ENCODE peak calls at places on chromosomes 16 and 17, in eight cellular contexts. One of them, this sample, is unnamed.
A peak's percentile ranks its signal among the peaks of the same experiment; 100 is the strongest.

GRCh38 chr16:35142809-35143192 is 1683.4 kb downstream of the TP53TG3F start:
- DNase-seq in stimulated activated CD8-positive, alpha-beta memory T cell treated with anti-CD3 and anti-CD28 coated beads, Interleukin-7, amount 100 ng/mL, for 1 hour: no peak
- DNase-seq in hippocampal formation: no peak
- DNase-seq in kidney glomerular epithelial cell: no peak
- DNase-seq in dermis blood vessel endothelial cell: no peak
- DNase-seq in GM12865: no peak
- DNase-seq in NCI-H1105: no peak
- DNase-seq in NCI-H1436: no peak
- DNase-seq in this sample: no peak

GRCh38 chr17:80879723-80880649 is 111.7 kb upstream of the CHMP6 start:
- DNase-seq in stimulated activated CD8-positive, alpha-beta memory T cell treated with anti-CD3 and anti-CD28 coated beads, Interleukin-7, amount 100 ng/mL, for 1 hour: no peak
- DNase-seq in hippocampal formation: no peak
- DNase-seq in kidney glomerular epithelial cell: no peak
- DNase-seq in dermis blood vessel endothelial cell: no peak
- DNase-seq in GM12865: no peak
- DNase-seq in NCI-H1105: no peak
- DNase-seq in NCI-H1436: no peak
- DNase-seq in this sample: no peak

GRCh38 chr17:74245145-74245817 is 28.8 kb upstream of the DNAI2 start:
- DNase-seq in stimulated activated CD8-positive, alpha-beta memory T cell treated with anti-CD3 and anti-CD28 coated beads, Interleukin-7, amount 100 ng/mL, for 1 hour: no peak
- DNase-seq in hippocampal formation: peak; percentile 94
- DNase-seq in kidney glomerular epithelial cell: no peak
- DNase-seq in dermis blood vessel endothelial cell: no peak
- DNase-seq in GM12865: no peak
- DNase-seq in NCI-H1105: no peak
- DNase-seq in NCI-H1436: no peak
- DNase-seq in this sample: peak; percentile 58

GRCh38 chr17:56165017-56165720 is 11.9 kb downstream of the ANKFN1 start:
- DNase-seq in stimulated activated CD8-positive, alpha-beta memory T cell treated with anti-CD3 and anti-CD28 coated beads, Interleukin-7, amount 100 ng/mL, for 1 hour: no peak
- DNase-seq in hippocampal formation: no peak
- DNase-seq in kidney glomerular epithelial cell: no peak
- DNase-seq in dermis blood vessel endothelial cell: no peak
- DNase-seq in GM12865: no peak
- DNase-seq in NCI-H1105: no peak
- DNase-seq in NCI-H1436: no peak
- DNase-seq in this sample: no peak

GRCh38 chr17:16866436-16866835 is 105.5 kb downstream of the TNFRSF13B start:
- DNase-seq in stimulated activated CD8-positive, alpha-beta memory T cell treated with anti-CD3 and anti-CD28 coated beads, Interleukin-7, amount 100 ng/mL, for 1 hour: no peak
- DNase-seq in hippocampal formation: no peak
- DNase-seq in kidney glomerular epithelial cell: no peak
- DNase-seq in dermis blood vessel endothelial cell: no peak
- DNase-seq in GM12865: no peak
- DNase-seq in NCI-H1105: no peak
- DNase-seq in NCI-H1436: no peak
- DNase-seq in this sample: no peak

GRCh38 chr16:247027-247426 is 12.4 kb downstream of the FAM234A start:
- DNase-seq in stimulated activated CD8-positive, alpha-beta memory T cell treated with anti-CD3 and anti-CD28 coated beads, Interleukin-7, amount 100 ng/mL, for 1 hour: no peak
- DNase-seq in hippocampal formation: no peak
- DNase-seq in kidney glomerular epithelial cell: no peak
- DNase-seq in dermis blood vessel endothelial cell: no peak
- DNase-seq in GM12865: no peak
- DNase-seq in NCI-H1105: no peak
- DNase-seq in NCI-H1436: no peak
- DNase-seq in this sample: no peak

GRCh38 chr17:17613708-17614114 is 22.2 kb upstream of the PEMT start:
- DNase-seq in stimulated activated CD8-positive, alpha-beta memory T cell treated with anti-CD3 and anti-CD28 coated beads, Interleukin-7, amount 100 ng/mL, for 1 hour: peak; percentile 11
- DNase-seq in hippocampal formation: peak; percentile 3
- DNase-seq in kidney glomerular epithelial cell: peak; percentile 58
- DNase-seq in dermis blood vessel endothelial cell: peak; percentile 81
- DNase-seq in GM12865: peak; percentile 76
- DNase-seq in NCI-H1105: peak; percentile 71
- DNase-seq in NCI-H1436: peak; percentile 82
- DNase-seq in this sample: peak; percentile 82

GRCh38 chr16:3907586-3907985 is 27.1 kb upstream of the CREBBP start:
- DNase-seq in stimulated activated CD8-positive, alpha-beta memory T cell treated with anti-CD3 and anti-CD28 coated beads, Interleukin-7, amount 100 ng/mL, for 1 hour: no peak
- DNase-seq in hippocampal formation: no peak
- DNase-seq in kidney glomerular epithelial cell: no peak
- DNase-seq in dermis blood vessel endothelial cell: no peak
- DNase-seq in GM12865: no peak
- DNase-seq in NCI-H1105: no peak
- DNase-seq in NCI-H1436: peak; percentile 33
- DNase-seq in this sample: no peak

GRCh38 chr17:78652024-78652423 is 74.8 kb upstream of the DNAH17 start:
- DNase-seq in stimulated activated CD8-positive, alpha-beta memory T cell treated with anti-CD3 and anti-CD28 coated beads, Interleukin-7, amount 100 ng/mL, for 1 hour: no peak
- DNase-seq in hippocampal formation: no peak
- DNase-seq in kidney glomerular epithelial cell: no peak
- DNase-seq in dermis blood vessel endothelial cell: no peak
- DNase-seq in GM12865: no peak
- DNase-seq in NCI-H1105: no peak
- DNase-seq in NCI-H1436: no peak
- DNase-seq in this sample: no peak

This sample was measured in A673.